ENCODE peak calls at places on chromosomes 4 and X, in seven cellular contexts. J is BJ, X is mesendoderm, S is aorta, D is cardiac muscle cell, K is osteoblast, G is heart right ventricle. U is an unnamed sample. For H3K27me3, the result is how much of the 10 kb centered on the place peaks cover.

GRCh38 chr4:108529984-108530901 is 90.1 kb upstream of the RPL34 start:
- DNase-seq in D (no peak), S (no peak), J (no peak), K (no peak), X (no peak), G (no peak), U (no peak)

GRCh38 chr4:157172011-157172410 is 48.5 kb upstream of the GRIA2 start:
- DNase-seq in S (no peak), D (peak), K (no peak), J (no peak), G (no peak), X (peak), U (no peak)

GRCh38 chr4:30718021-30718888 is 1.9 kb upstream of the PCDH7 start:
- DNase-seq in G (peak), X (peak), D (peak), J (no peak), S (peak), K (peak), U (peak)

GRCh38 chr4:37008199-37008598 is 236.3 kb upstream of the NWD2 start:
- DNase-seq in S (no peak), K (no peak), D (peak), J (no peak), G (no peak), X (peak), U (no peak)

GRCh38 chrX:100948557-100948956 is 19.8 kb upstream of the XKRX start:
- DNase-seq in S (no peak), K (no peak), G (no peak), X (no peak), D (no peak), J (no peak), U (no peak)

GRCh38 chr4:177282284-177282683 is 27.4 kb upstream of the NEIL3 start:
- DNase-seq in S (no peak), X (no peak), G (no peak), K (no peak), D (no peak), J (no peak), U (no peak)

GRCh38 chrX:47743504-47743903 is 84.5 kb upstream of the UXT start:
- DNase-seq in G (no peak), K (peak), D (peak), S (no peak), X (no peak), J (no peak), U (no peak)

GRCh38 chr4:24956763-24957162 is 43.9 kb upstream of the CCDC149 start:
- DNase-seq in S (no peak), G (no peak), J (no peak), X (no peak), D (no peak), K (no peak), U (no peak)

GRCh38 chrX:84168574-84168973 is 19.4 kb downstream of the RPS6KA6 start:
- DNase-seq in J (no peak), S (no peak), D (no peak), X (no peak), K (no peak), G (no peak), U (no peak)

GRCh38 chr4:128782076-128782715 is 27.3 kb upstream of the JADE1 start:
- DNase-seq in J (no peak), D (no peak), G (peak), S (no peak), K (peak), X (no peak), U (peak)

GRCh38 chrX:397575-397974 is 10.9 kb upstream of the PPP2R3B start:
- DNase-seq in X (peak), J (peak), K (peak), S (no peak), D (peak), G (peak), U (peak)

GRCh38 chrX:13759152-13759718 is 24.7 kb downstream of the OFD1 start:
- DNase-seq in J (no peak), S (no peak), G (no peak), K (no peak), X (no peak), D (no peak), U (no peak)

GRCh38 chrX:123513585-123514278 is 219.1 kb downstream of the THOC2 start:
- DNase-seq in D (no peak), J (no peak), S (no peak), X (no peak), G (no peak), K (no peak), U (no peak)

GRCh38 chr4:168566736-168567135 is 69.9 kb downstream of the PALLD start:
- DNase-seq in X (no peak), D (no peak), K (no peak), G (no peak), J (no peak), S (no peak), U (no peak)

DNA sequence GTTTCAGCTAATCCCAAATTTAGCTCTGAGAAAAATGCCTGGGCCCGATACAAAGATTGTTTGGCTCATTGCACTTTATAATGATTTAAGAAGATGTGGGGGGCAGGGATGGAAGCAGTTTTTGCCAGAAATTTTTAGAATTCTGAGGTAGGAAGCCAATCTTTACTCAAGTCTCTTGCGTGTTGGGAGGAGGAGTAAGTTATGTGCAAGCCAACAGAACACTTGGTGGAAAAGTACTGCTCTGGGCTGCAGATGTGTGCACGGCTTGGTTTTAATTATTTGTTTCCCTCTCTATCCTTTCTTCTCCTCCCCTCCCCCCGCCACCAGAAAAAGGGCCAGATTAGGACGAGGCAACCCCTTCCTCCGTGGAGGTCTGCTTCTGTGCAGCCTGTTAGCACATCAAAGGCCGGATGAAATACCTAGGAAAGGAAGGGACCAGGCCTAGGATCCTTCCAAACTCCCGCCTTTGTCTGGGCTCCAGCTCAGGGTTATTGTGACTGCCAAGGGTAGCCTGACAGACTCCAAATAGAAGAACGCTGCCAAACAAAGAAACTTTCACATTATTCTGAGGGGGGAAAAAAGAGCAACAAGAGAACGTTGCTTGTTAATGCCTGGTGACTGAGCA is 1.0 kb upstream of the PGRMC1 start:
- DNase-seq in X (peak), D (peak), G (peak), K (no peak), S (no peak), J (no peak), U (peak)
- H3K4me3 ChIP-seq in X (no peak), D (no peak), G (no peak), K (no peak), S (no peak), J (no peak), U (peak)

DNA sequence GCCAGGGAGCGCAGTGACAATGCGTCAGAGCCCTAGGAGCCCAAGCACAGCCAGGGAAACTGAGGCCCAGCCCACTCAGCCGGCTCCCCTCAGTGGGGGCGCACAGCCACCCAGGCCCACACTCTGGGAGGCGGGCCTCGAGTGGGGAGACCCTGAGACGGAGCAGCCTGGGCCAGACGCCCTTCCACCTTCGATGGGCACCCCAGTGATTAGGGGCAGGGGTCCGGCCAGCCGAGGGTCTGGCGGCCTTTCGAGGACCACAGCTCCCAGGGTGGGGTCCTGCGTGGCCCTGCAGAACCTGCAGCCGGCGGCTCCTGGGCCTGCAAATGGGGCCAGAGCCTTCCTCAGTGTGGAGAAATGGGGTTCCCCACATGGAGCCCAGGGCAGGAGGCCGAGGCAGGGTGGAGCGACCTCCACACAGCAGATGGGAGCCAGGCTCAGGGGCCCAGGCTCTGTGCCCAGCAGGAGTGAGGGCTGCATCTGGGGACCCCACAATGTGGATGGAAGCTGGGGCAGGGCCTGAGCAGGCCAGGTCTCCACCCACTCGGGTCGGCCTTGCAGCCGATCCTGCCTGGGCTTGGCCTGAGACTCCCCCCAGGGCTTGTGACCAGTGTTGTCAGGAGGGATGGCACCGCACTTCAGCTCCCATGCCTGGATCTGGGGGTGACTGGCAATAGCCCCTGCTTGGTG is 5.0 kb downstream of the HGFAC start:
- DNase-seq in K (peak), D (no peak), G (no peak), S (no peak), J (no peak), X (no peak), U (peak)
- H3K27me3 ChIP-seq in K (under half), D (under half), G (under half), S (under half), J (under half), X (under half), U (under half)

GRCh38 chr4:69096111-69096656 is at the start of gene UGT2B7:
- DNase-seq in S (no peak), X (no peak), D (no peak), G (no peak), J (no peak), K (no peak), U (no peak)
- H3K4me3 ChIP-seq in S (no peak), X (no peak), D (no peak), G (no peak), J (no peak), K (no peak), U (no peak)

GRCh38 chrX:134631404-134632346 is 26.6 kb downstream of the PLAC1 start:
- DNase-seq in D (peak), K (no peak), X (no peak), S (no peak), G (no peak), J (peak), U (no peak)
- H3K27me3 ChIP-seq in D (under half), K (under half), X (under half), S (under half), G (under half), J (under half), U (under half)

DNA sequence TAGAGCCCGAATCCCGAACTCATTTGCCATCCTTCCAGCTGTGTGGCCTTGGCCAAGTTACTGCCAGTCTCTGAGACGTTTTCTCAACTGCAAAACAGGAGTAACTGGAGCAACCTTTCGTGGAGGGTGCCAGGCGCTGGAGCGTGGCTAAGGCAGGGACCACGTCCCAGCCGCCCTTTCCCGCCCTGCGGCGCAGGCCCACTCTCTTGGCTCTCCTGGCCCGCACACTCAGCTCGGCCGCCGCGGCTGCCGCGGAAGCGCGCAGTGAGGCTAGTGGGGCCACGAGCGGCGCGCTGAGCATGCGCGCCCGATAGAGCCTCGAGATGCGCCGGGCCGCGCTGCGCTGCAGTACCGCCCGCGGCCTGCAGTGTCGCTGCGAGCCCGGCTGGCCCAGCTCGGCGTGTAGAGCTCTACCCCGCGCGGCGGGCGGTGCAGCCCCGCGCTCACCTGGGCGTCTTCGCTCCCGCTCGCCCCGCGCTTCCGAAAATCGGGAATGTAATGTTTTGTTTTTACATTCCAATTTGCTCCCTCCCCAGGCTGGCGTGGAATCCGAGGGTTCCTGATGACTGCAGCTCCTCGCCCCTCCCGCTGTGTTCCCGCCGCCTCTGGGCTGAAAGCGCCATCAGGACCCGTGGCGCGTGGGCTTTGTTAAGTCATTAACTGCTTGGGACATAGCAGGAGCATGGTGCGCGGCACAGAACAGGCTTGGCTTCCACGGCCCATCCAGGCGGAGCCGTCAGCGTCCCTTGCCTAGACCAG is 4.0 kb upstream of the ZNF518B start:
- DNase-seq in J (no peak), D (peak), G (peak), K (peak), S (peak), X (peak), U (peak)
- H3K4me3 ChIP-seq in J (peak), D (peak), G (peak), K (peak), S (no peak), X (peak), U (peak)

DNA sequence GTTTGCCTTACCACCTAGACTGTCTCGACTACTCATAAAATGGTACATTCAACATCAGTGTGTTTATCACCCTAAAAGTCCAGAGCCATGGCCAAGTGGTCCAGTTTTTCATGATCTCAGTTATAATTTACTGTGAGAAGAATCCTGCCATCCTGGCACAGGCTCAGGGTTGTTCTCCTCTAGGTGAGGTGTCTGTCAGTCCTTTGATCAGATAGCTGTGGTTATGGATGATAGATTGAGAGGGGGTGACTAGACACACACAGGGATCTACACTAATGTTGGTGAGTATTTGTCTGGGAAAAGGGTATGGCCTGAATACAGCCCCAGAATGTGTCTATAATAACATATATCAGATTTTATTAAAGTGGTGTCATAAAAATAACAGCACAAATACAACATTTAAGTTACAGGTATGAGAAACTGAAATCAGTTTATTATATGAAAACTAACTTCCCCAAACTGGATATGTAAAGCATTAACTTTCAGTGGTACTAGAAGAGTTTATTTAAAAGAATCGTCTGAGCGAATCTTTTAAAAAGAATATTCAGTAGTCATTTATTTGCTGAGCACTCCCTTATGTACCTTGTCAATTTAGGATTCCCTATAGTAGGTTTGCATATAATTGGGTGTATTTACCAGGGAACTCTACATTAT is 93.3 kb downstream of the STIM2 start:
- DNase-seq in K (no peak), D (no peak), G (no peak), X (no peak), S (no peak), J (no peak), U (no peak)
- H3K27me3 ChIP-seq in K (under half), D (under half), G (under half), X (under half), S (under half), J (under half), U (under half)

GRCh38 chr4:183471960-183472708 is 27.7 kb downstream of the CDKN2AIP start:
- DNase-seq in S (peak), X (peak), J (no peak), D (peak), K (peak), G (peak), U (peak)
- H3K4me3 ChIP-seq in S (no peak), X (no peak), J (no peak), D (no peak), K (no peak), G (no peak), U (no peak)